ENCODE peak calls at places on chromosomes 13 and 19, in nine cellular contexts. C, W, H, O, D, Q, M, Y and F are unnamed samples.

GRCh38 chr19:1035998-1036621 is 3.8 kb upstream of the ABCA7 start:
- DNase-seq in C (no peak), W (no peak), H (no peak), O (no peak), D (no peak), Q (peak), M (peak), Y (no peak), F (no peak)

GRCh38 chr19:52690395-52691214 is 44.2 kb downstream of the ZNF611 start:
- DNase-seq in C (peak), W (peak), H (peak), O (peak), D (peak), Q (peak), M (peak), Y (peak), F (peak)

GRCh38 chr13:88908896-88909535 is 1237.8 kb downstream of the SLITRK5 start:
- DNase-seq in C (no peak), W (no peak), H (no peak), O (no peak), D (no peak), Q (no peak), M (no peak), Y (no peak), F (peak)

GRCh38 chr13:61810065-61810464 is 394.4 kb upstream of the PCDH20 start:
- DNase-seq in C (no peak), W (no peak), H (no peak), O (no peak), D (no peak), Q (no peak), M (no peak), Y (no peak), F (no peak)

GRCh38 chr13:106565127-106565775 is 2.7 kb downstream of the ARGLU1 start:
- DNase-seq in C (no peak), W (no peak), H (no peak), O (no peak), D (no peak), Q (no peak), M (no peak), Y (no peak), F (no peak)

GRCh38 chr19:34350161-34350561 is 14.8 kb upstream of the GPI start:
- DNase-seq in C (peak), W (peak), H (no peak), O (no peak), D (no peak), Q (peak), M (peak), Y (peak), F (no peak)

GRCh38 chr13:56735537-56735942 is 405.2 kb upstream of the PRR20A start:
- DNase-seq in C (no peak), W (no peak), H (no peak), O (no peak), D (no peak), Q (no peak), M (no peak), Y (no peak), F (no peak)

GRCh38 chr19:4732680-4733114 is 9.1 kb upstream of the DPP9 start:
- DNase-seq in C (peak), W (peak), H (peak), O (no peak), D (no peak), Q (peak), M (peak), Y (peak), F (peak)

GRCh38 chr19:22595918-22596341 is 38.2 kb upstream of the ZNF492 start:
- DNase-seq in C (no peak), W (no peak), H (peak), O (no peak), D (no peak), Q (no peak), M (no peak), Y (no peak), F (no peak)

GRCh38 chr13:98280176-98280510 is 103.1 kb upstream of the RNF113B start:
- DNase-seq in C (no peak), W (no peak), H (no peak), O (no peak), D (no peak), Q (no peak), M (no peak), Y (no peak), F (no peak)

GRCh38 chr19:12804051-12804450 is 2.2 kb downstream of the THSD8 start:
- DNase-seq in C (no peak), W (no peak), H (no peak), O (no peak), D (no peak), Q (no peak), M (no peak), Y (no peak), F (no peak)

GRCh38 chr19:57664269-57665127 is 4.2 kb upstream of the ZSCAN4 start:
- DNase-seq in C (no peak), W (no peak), H (peak), O (peak), D (peak), Q (peak), M (no peak), Y (peak), F (peak)

GRCh38 chr13:47859129-47859528 is 141.9 kb downstream of the SUCLA2 start:
- DNase-seq in C (no peak), W (no peak), H (no peak), O (no peak), D (no peak), Q (no peak), M (no peak), Y (peak), F (no peak)

GRCh38 chr13:98542568-98543379 is 34.1 kb downstream of the STK24 start:
- DNase-seq in C (no peak), W (no peak), H (no peak), O (no peak), D (no peak), Q (no peak), M (no peak), Y (no peak), F (no peak)

GRCh38 chr19:39203372-39204341 is at the start of gene SYCN:
- DNase-seq in C (no peak), W (no peak), H (no peak), O (no peak), D (no peak), Q (no peak), M (no peak), Y (no peak), F (no peak)

GRCh38 chr19:48999481-49000325 is 6.0 kb downstream of the RUVBL2 start:
- DNase-seq in C (peak), W (peak), H (no peak), O (no peak), D (no peak), Q (peak), M (peak), Y (peak), F (peak)

GRCh38 chr19:55340144-55340783 is 588 bp downstream of the KMT5C start:
- DNase-seq in C (no peak), W (no peak), H (no peak), O (no peak), D (no peak), Q (no peak), M (peak), Y (no peak), F (peak)

GRCh38 chr13:50144473-50145160 is 129.4 kb downstream of the KCNRG start:
- DNase-seq in C (no peak), W (no peak), H (no peak), O (no peak), D (no peak), Q (no peak), M (no peak), Y (no peak), F (no peak)

GRCh38 chr13:93325303-93326297 is 99.0 kb downstream of the GPC6 start:
- DNase-seq in C (no peak), W (no peak), H (no peak), O (no peak), D (no peak), Q (no peak), M (no peak), Y (no peak), F (peak)

GRCh38 chr13:73781384-73781783 is 352.8 kb downstream of the KLF12 start:
- DNase-seq in C (no peak), W (no peak), H (no peak), O (no peak), D (no peak), Q (no peak), M (no peak), Y (no peak), F (no peak)

GRCh38 chr13:31835932-31836331 is 96.6 kb downstream of the RXFP2 start:
- DNase-seq in C (no peak), W (no peak), H (no peak), O (no peak), D (no peak), Q (no peak), M (no peak), Y (peak), F (peak)

GRCh38 chr13:43804461-43805070 is 17.8 kb upstream of the ENOX1 start:
- DNase-seq in C (no peak), W (no peak), H (no peak), O (no peak), D (no peak), Q (no peak), M (peak), Y (peak), F (peak)

GRCh38 chr19:13195678-13196077 is 45.5 kb downstream of the IER2 start:
- DNase-seq in C (peak), W (peak), H (no peak), O (no peak), D (no peak), Q (no peak), M (no peak), Y (no peak), F (peak)

GRCh38 chr19:36093146-36093662 is 17.7 kb upstream of the OVOL3 start:
- DNase-seq in C (no peak), W (no peak), H (no peak), O (no peak), D (no peak), Q (peak), M (no peak), Y (peak), F (no peak)

GRCh38 chr13:76809369-76809768 is 76.8 kb downstream of the KCTD12 start:
- DNase-seq in C (no peak), W (no peak), H (no peak), O (no peak), D (no peak), Q (no peak), M (no peak), Y (peak), F (no peak)

GRCh38 chr13:98921015-98921414 is 56.8 kb downstream of the DOCK9 start:
- DNase-seq in C (no peak), W (no peak), H (no peak), O (no peak), D (no peak), Q (no peak), M (no peak), Y (no peak), F (no peak)

GRCh38 chr19:52638601-52639000 is 446 bp upstream of the ZNF83 start:
- DNase-seq in C (no peak), W (no peak), H (no peak), O (no peak), D (peak), Q (no peak), M (no peak), Y (peak), F (peak)

GRCh38 chr13:47413112-47413511 is 516.3 kb upstream of the HTR2A start:
- DNase-seq in C (no peak), W (no peak), H (no peak), O (no peak), D (no peak), Q (no peak), M (no peak), Y (peak), F (no peak)

GRCh38 chr13:18953139-18953930 is 228.3 kb downstream of the TUBA3C start:
- DNase-seq in C (no peak), W (no peak), H (no peak), O (no peak), D (no peak), Q (no peak), M (no peak), Y (no peak), F (no peak)